ENCODE peak calls at places on chromosomes 3 and 15, in nine cellular contexts. One of them, this sample, is unnamed.

GRCh38 chr3:155286745-155287144 is 6.7 kb downstream of the STRIT1 start:
- DNase-seq in breast epithelium: no peak
- DNase-seq in right lobe of liver: no peak
- DNase-seq in activated CD8-positive, alpha-beta T cell treated with anti-CD3 and anti-CD28 coated beads, Interleukin-2, amount 10 ng/mL, durations not matched to agents 7 days and 5 days: no peak
- DNase-seq in mesendoderm: no peak
- DNase-seq in NCI-H1436: no peak
- DNase-seq in hypothalamus: no peak
- DNase-seq in stimulated activated CD4-positive, alpha-beta T cell treated with anti-CD3 and anti-CD28 coated beads, TNF-alpha, amount 100 ng/mL, for 4 hours: no peak
- DNase-seq in occipital lobe: no peak
- DNase-seq in this sample: no peak

GRCh38 chr15:39194431-39194830 is 386.4 kb upstream of the THBS1 start:
- DNase-seq in NCI-H1436: no peak
- DNase-seq in mesendoderm: no peak
- DNase-seq in right lobe of liver: no peak
- DNase-seq in hypothalamus: no peak
- DNase-seq in stimulated activated CD4-positive, alpha-beta T cell treated with anti-CD3 and anti-CD28 coated beads, TNF-alpha, amount 100 ng/mL, for 4 hours: no peak
- DNase-seq in occipital lobe: no peak
- DNase-seq in activated CD8-positive, alpha-beta T cell treated with anti-CD3 and anti-CD28 coated beads, Interleukin-2, amount 10 ng/mL, durations not matched to agents 7 days and 5 days: no peak
- DNase-seq in breast epithelium: no peak
- DNase-seq in this sample: peak

GRCh38 chr15:87626835-87627234 is 629.7 kb downstream of the NTRK3 start:
- DNase-seq in right lobe of liver: no peak
- DNase-seq in hypothalamus: no peak
- DNase-seq in activated CD8-positive, alpha-beta T cell treated with anti-CD3 and anti-CD28 coated beads, Interleukin-2, amount 10 ng/mL, durations not matched to agents 7 days and 5 days: no peak
- DNase-seq in stimulated activated CD4-positive, alpha-beta T cell treated with anti-CD3 and anti-CD28 coated beads, TNF-alpha, amount 100 ng/mL, for 4 hours: no peak
- DNase-seq in mesendoderm: no peak
- DNase-seq in occipital lobe: no peak
- DNase-seq in breast epithelium: no peak
- DNase-seq in NCI-H1436: no peak
- DNase-seq in this sample: no peak

GRCh38 chr15:69860316-69860715 is 237.4 kb downstream of the TLE3 start:
- DNase-seq in hypothalamus: no peak
- DNase-seq in activated CD8-positive, alpha-beta T cell treated with anti-CD3 and anti-CD28 coated beads, Interleukin-2, amount 10 ng/mL, durations not matched to agents 7 days and 5 days: no peak
- DNase-seq in stimulated activated CD4-positive, alpha-beta T cell treated with anti-CD3 and anti-CD28 coated beads, TNF-alpha, amount 100 ng/mL, for 4 hours: no peak
- DNase-seq in right lobe of liver: no peak
- DNase-seq in breast epithelium: no peak
- DNase-seq in NCI-H1436: no peak
- DNase-seq in occipital lobe: no peak
- DNase-seq in mesendoderm: no peak
- DNase-seq in this sample: no peak

GRCh38 chr15:25022233-25022632 is 67.4 kb downstream of the SNRPN start:
- DNase-seq in mesendoderm: no peak
- DNase-seq in stimulated activated CD4-positive, alpha-beta T cell treated with anti-CD3 and anti-CD28 coated beads, TNF-alpha, amount 100 ng/mL, for 4 hours: no peak
- DNase-seq in NCI-H1436: no peak
- DNase-seq in occipital lobe: no peak
- DNase-seq in right lobe of liver: no peak
- DNase-seq in hypothalamus: no peak
- DNase-seq in activated CD8-positive, alpha-beta T cell treated with anti-CD3 and anti-CD28 coated beads, Interleukin-2, amount 10 ng/mL, durations not matched to agents 7 days and 5 days: no peak
- DNase-seq in breast epithelium: no peak
- DNase-seq in this sample: peak

GRCh38 chr3:197167546-197167945 is 130.9 kb downstream of the DLG1 start:
- DNase-seq in occipital lobe: no peak
- DNase-seq in breast epithelium: no peak
- DNase-seq in right lobe of liver: no peak
- DNase-seq in activated CD8-positive, alpha-beta T cell treated with anti-CD3 and anti-CD28 coated beads, Interleukin-2, amount 10 ng/mL, durations not matched to agents 7 days and 5 days: no peak
- DNase-seq in NCI-H1436: no peak
- DNase-seq in stimulated activated CD4-positive, alpha-beta T cell treated with anti-CD3 and anti-CD28 coated beads, TNF-alpha, amount 100 ng/mL, for 4 hours: no peak
- DNase-seq in hypothalamus: no peak
- DNase-seq in mesendoderm: no peak
- DNase-seq in this sample: no peak

GRCh38 chr3:27712136-27713065 is 9.7 kb downstream of the EOMES start:
- DNase-seq in hypothalamus: peak
- DNase-seq in right lobe of liver: peak
- DNase-seq in occipital lobe: peak
- DNase-seq in breast epithelium: peak
- DNase-seq in NCI-H1436: no peak
- DNase-seq in activated CD8-positive, alpha-beta T cell treated with anti-CD3 and anti-CD28 coated beads, Interleukin-2, amount 10 ng/mL, durations not matched to agents 7 days and 5 days: peak
- DNase-seq in mesendoderm: peak
- DNase-seq in stimulated activated CD4-positive, alpha-beta T cell treated with anti-CD3 and anti-CD28 coated beads, TNF-alpha, amount 100 ng/mL, for 4 hours: peak
- DNase-seq in this sample: peak

GRCh38 chr3:33060609-33061337 is 36.2 kb downstream of the GLB1 start:
- DNase-seq in activated CD8-positive, alpha-beta T cell treated with anti-CD3 and anti-CD28 coated beads, Interleukin-2, amount 10 ng/mL, durations not matched to agents 7 days and 5 days: no peak
- DNase-seq in stimulated activated CD4-positive, alpha-beta T cell treated with anti-CD3 and anti-CD28 coated beads, TNF-alpha, amount 100 ng/mL, for 4 hours: peak
- DNase-seq in breast epithelium: no peak
- DNase-seq in right lobe of liver: no peak
- DNase-seq in hypothalamus: no peak
- DNase-seq in mesendoderm: no peak
- DNase-seq in NCI-H1436: no peak
- DNase-seq in occipital lobe: no peak
- DNase-seq in this sample: no peak

GRCh38 chr3:117486709-117487394 is 777.3 kb downstream of the TUSC7 start:
- DNase-seq in mesendoderm: no peak
- DNase-seq in occipital lobe: no peak
- DNase-seq in right lobe of liver: no peak
- DNase-seq in NCI-H1436: peak
- DNase-seq in activated CD8-positive, alpha-beta T cell treated with anti-CD3 and anti-CD28 coated beads, Interleukin-2, amount 10 ng/mL, durations not matched to agents 7 days and 5 days: no peak
- DNase-seq in breast epithelium: no peak
- DNase-seq in hypothalamus: no peak
- DNase-seq in stimulated activated CD4-positive, alpha-beta T cell treated with anti-CD3 and anti-CD28 coated beads, TNF-alpha, amount 100 ng/mL, for 4 hours: no peak
- DNase-seq in this sample: no peak

GRCh38 chr3:21506061-21506460 is 244.9 kb downstream of the ZNF385D start:
- DNase-seq in NCI-H1436: no peak
- DNase-seq in hypothalamus: no peak
- DNase-seq in breast epithelium: no peak
- DNase-seq in activated CD8-positive, alpha-beta T cell treated with anti-CD3 and anti-CD28 coated beads, Interleukin-2, amount 10 ng/mL, durations not matched to agents 7 days and 5 days: no peak
- DNase-seq in stimulated activated CD4-positive, alpha-beta T cell treated with anti-CD3 and anti-CD28 coated beads, TNF-alpha, amount 100 ng/mL, for 4 hours: no peak
- DNase-seq in right lobe of liver: no peak
- DNase-seq in occipital lobe: no peak
- DNase-seq in mesendoderm: no peak
- DNase-seq in this sample: no peak

GRCh38 chr3:111610612-111611054 is 15.5 kb upstream of the ZBED2 start:
- DNase-seq in breast epithelium: no peak
- DNase-seq in NCI-H1436: no peak
- DNase-seq in stimulated activated CD4-positive, alpha-beta T cell treated with anti-CD3 and anti-CD28 coated beads, TNF-alpha, amount 100 ng/mL, for 4 hours: no peak
- DNase-seq in activated CD8-positive, alpha-beta T cell treated with anti-CD3 and anti-CD28 coated beads, Interleukin-2, amount 10 ng/mL, durations not matched to agents 7 days and 5 days: no peak
- DNase-seq in right lobe of liver: no peak
- DNase-seq in mesendoderm: no peak
- DNase-seq in hypothalamus: no peak
- DNase-seq in occipital lobe: no peak
- DNase-seq in this sample: no peak

GRCh38 chr3:45017826-45018225 is 8.3 kb upstream of the CLEC3B start:
- DNase-seq in stimulated activated CD4-positive, alpha-beta T cell treated with anti-CD3 and anti-CD28 coated beads, TNF-alpha, amount 100 ng/mL, for 4 hours: no peak
- DNase-seq in hypothalamus: no peak
- DNase-seq in mesendoderm: no peak
- DNase-seq in activated CD8-positive, alpha-beta T cell treated with anti-CD3 and anti-CD28 coated beads, Interleukin-2, amount 10 ng/mL, durations not matched to agents 7 days and 5 days: no peak
- DNase-seq in occipital lobe: no peak
- DNase-seq in right lobe of liver: no peak
- DNase-seq in breast epithelium: no peak
- DNase-seq in NCI-H1436: no peak
- DNase-seq in this sample: no peak

GRCh38 chr3:23052230-23053019 is 150.7 kb upstream of the UBE2E2 start:
- DNase-seq in occipital lobe: no peak
- DNase-seq in right lobe of liver: no peak
- DNase-seq in mesendoderm: peak
- DNase-seq in hypothalamus: no peak
- DNase-seq in NCI-H1436: no peak
- DNase-seq in breast epithelium: no peak
- DNase-seq in stimulated activated CD4-positive, alpha-beta T cell treated with anti-CD3 and anti-CD28 coated beads, TNF-alpha, amount 100 ng/mL, for 4 hours: no peak
- DNase-seq in activated CD8-positive, alpha-beta T cell treated with anti-CD3 and anti-CD28 coated beads, Interleukin-2, amount 10 ng/mL, durations not matched to agents 7 days and 5 days: no peak
- DNase-seq in this sample: peak

GRCh38 chr15:45704329-45705249 is 69.8 kb downstream of the SQOR start:
- DNase-seq in breast epithelium: no peak
- DNase-seq in hypothalamus: no peak
- DNase-seq in right lobe of liver: no peak
- DNase-seq in mesendoderm: peak
- DNase-seq in occipital lobe: no peak
- DNase-seq in activated CD8-positive, alpha-beta T cell treated with anti-CD3 and anti-CD28 coated beads, Interleukin-2, amount 10 ng/mL, durations not matched to agents 7 days and 5 days: no peak
- DNase-seq in NCI-H1436: no peak
- DNase-seq in stimulated activated CD4-positive, alpha-beta T cell treated with anti-CD3 and anti-CD28 coated beads, TNF-alpha, amount 100 ng/mL, for 4 hours: no peak
- DNase-seq in this sample: peak

GRCh38 chr3:176737480-176738147 is 459.7 kb downstream of the TBL1XR1 start:
- DNase-seq in mesendoderm: no peak
- DNase-seq in occipital lobe: no peak
- DNase-seq in breast epithelium: no peak
- DNase-seq in activated CD8-positive, alpha-beta T cell treated with anti-CD3 and anti-CD28 coated beads, Interleukin-2, amount 10 ng/mL, durations not matched to agents 7 days and 5 days: no peak
- DNase-seq in right lobe of liver: no peak
- DNase-seq in hypothalamus: no peak
- DNase-seq in NCI-H1436: no peak
- DNase-seq in stimulated activated CD4-positive, alpha-beta T cell treated with anti-CD3 and anti-CD28 coated beads, TNF-alpha, amount 100 ng/mL, for 4 hours: no peak
- DNase-seq in this sample: no peak

This sample was measured in LHCN-M2.